ENCODE peak calls at places on chromosomes 1 and 21, in six cellular contexts. S is adrenal gland; C is AG04450; V is CD8-positive, alpha-beta T cell; M is neuronal stem cell; B is ovary. K is an unnamed sample. For H3K27me3, the result is how much of the 10 kb centered on the place peaks cover.

GRCh38 chr1:235545294-235545930 is 41.2 kb upstream of the B3GALNT2 start:
- DNase-seq in V (no peak), C (no peak), B (no peak), M (no peak), S (no peak), K (no peak)

GRCh38 chr1:86765073-86765472 is 60.7 kb downstream of the SH3GLB1 start:
- DNase-seq in B (no peak), S (no peak), V (no peak), C (no peak), M (no peak), K (no peak)

GRCh38 chr1:14565076-14565475 is 33.4 kb upstream of the KAZN start:
- DNase-seq in S (no peak), C (no peak), B (no peak), V (no peak), M (no peak), K (no peak)

GRCh38 chr21:36129219-36129618 is 5.7 kb upstream of the CBR3 start:
- DNase-seq in C (no peak), B (no peak), M (no peak), V (no peak), S (no peak), K (no peak)

GRCh38 chr1:156749429-156750118 is 1.9 kb downstream of the HDGF start:
- DNase-seq in M (no peak), V (no peak), B (no peak), S (no peak), C (no peak), K (no peak)

GRCh38 chr1:93164816-93165215 is 15.4 kb downstream of the TMED5 start:
- DNase-seq in C (no peak), V (no peak), B (no peak), M (no peak), S (no peak), K (no peak)

GRCh38 chr21:35171385-35171784 is 122.3 kb upstream of the RUNX1 start:
- DNase-seq in V (no peak), B (no peak), M (no peak), S (no peak), C (no peak), K (no peak)

GRCh38 chr1:42368096-42368795 is 12.3 kb upstream of the RIMKLA start:
- DNase-seq in B (no peak), S (no peak), C (no peak), V (no peak), M (no peak), K (no peak)

GRCh38 chr1:181317261-181317924 is 165.9 kb upstream of the CACNA1E start:
- DNase-seq in V (no peak), M (no peak), C (no peak), B (no peak), S (no peak), K (no peak)

GRCh38 chr21:24456358-24456757 is 1150.9 kb downstream of the MRPL39 start:
- DNase-seq in C (no peak), V (no peak), S (no peak), B (no peak), M (no peak), K (no peak)

GRCh38 chr1:204780682-204781081 is 90.0 kb upstream of the NFASC start:
- DNase-seq in B (no peak), M (no peak), S (no peak), V (no peak), C (no peak), K (no peak)

GRCh38 chr1:201499795-201500669 is 6.9 kb downstream of the CSRP1 start:
- DNase-seq in V (no peak), B (no peak), M (no peak), S (no peak), C (no peak), K (no peak)

GRCh38 chr21:45934570-45934969 is 47.0 kb upstream of the COL6A1 start:
- DNase-seq in C (no peak), B (no peak), S (no peak), V (no peak), M (no peak), K (no peak)

GRCh38 chr1:15028117-15028516 is 125.4 kb upstream of the TMEM51 start:
- DNase-seq in M (peak), C (peak), S (no peak), B (no peak), V (no peak), K (no peak)

GRCh38 chr1:37763791-37764741 is 854 bp downstream of the EPHA10 start:
- DNase-seq in S (peak), B (peak), M (peak), C (peak), V (no peak), K (peak)

GRCh38 chr1:33149453-33150190 is 32.2 kb downstream of the TRIM62 start:
- DNase-seq in V (no peak), S (no peak), M (no peak), C (no peak), B (no peak), K (no peak)

GRCh38 chr21:45622416-45623097 is 21.0 kb upstream of the PCBP3 start:
- DNase-seq in B (no peak), S (no peak), C (no peak), V (no peak), M (no peak), K (no peak)

GRCh38 chr1:159988006-159988405 is 34.0 kb upstream of the SLAMF9 start:
- DNase-seq in M (no peak), B (no peak), V (no peak), S (no peak), C (no peak), K (peak)

GRCh38 chr1:54069792-54070548 is 16.6 kb downstream of the TCEANC2 start:
- DNase-seq in B (no peak), V (no peak), M (peak), C (no peak), S (no peak), K (peak)

GRCh38 chr1:29708381-29708780 is 472.1 kb downstream of the PTPRU start:
- DNase-seq in S (no peak), B (no peak), M (no peak), V (no peak), C (no peak), K (peak)

GRCh38 chr1:29324771-29325351 is 88.5 kb downstream of the PTPRU start:
- DNase-seq in C (no peak), V (no peak), B (peak), M (peak), S (no peak), K (peak)

GRCh38 chr1:85074365-85074964 is 26.2 kb upstream of the MCOLN3 start:
- DNase-seq in S (no peak), B (no peak), M (no peak), V (no peak), C (no peak), K (no peak)

GRCh38 chr1:111201275-111202090 is 1.0 kb upstream of the DENND2D start:
- DNase-seq in S (no peak), V (no peak), C (no peak), M (no peak), B (no peak), K (peak)

GRCh38 chr1:46412853-46413595 is 18.9 kb downstream of the FAAH start:
- DNase-seq in B (no peak), C (no peak), V (no peak), M (no peak), S (peak), K (no peak)

GRCh38 chr1:179762241-179762640 is 19.1 kb downstream of the FAM163A start:
- DNase-seq in B (no peak), S (no peak), V (no peak), M (no peak), C (no peak), K (no peak)
- H3K27me3 ChIP-seq in B (under half), S (under half), V (under half), M (under half), C (under half), K (under half)

GRCh38 chr1:78132174-78132972 is 86.6 kb downstream of the GIPC2 start:
- DNase-seq in S (no peak), C (no peak), V (no peak), B (no peak), M (no peak), K (no peak)
- H3K27me3 ChIP-seq in S (under half), C (under half), V (under half), B (under half), M (under half), K (under half)

DNA sequence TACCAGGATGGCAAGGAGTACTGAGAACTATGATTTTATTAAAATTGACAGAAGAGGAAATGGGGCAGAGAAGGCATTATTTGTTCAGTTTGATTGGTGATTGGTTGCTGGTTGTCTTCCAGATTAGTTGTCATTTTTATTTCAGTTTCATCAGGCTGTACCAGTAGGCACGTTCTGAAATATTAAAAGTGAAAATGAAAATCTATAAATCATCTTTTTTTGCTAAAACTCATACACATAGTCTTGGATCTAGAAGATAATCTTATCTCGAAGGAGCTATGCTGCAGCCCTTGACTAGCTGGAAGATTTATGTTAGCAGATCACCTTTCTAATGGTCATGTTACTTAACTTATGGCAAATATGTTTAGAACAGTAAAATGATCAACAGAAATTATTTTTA is 29.0 kb downstream of the NEK7 start:
- DNase-seq in M (no peak), C (no peak), B (no peak), V (no peak), S (no peak), K (no peak)
- H3K27me3 ChIP-seq in M (under half), C (under half), B (under half), V (under half), S (under half), K (under half)

GRCh38 chr1:224980181-224980580 is 50.7 kb downstream of the DNAH14 start:
- DNase-seq in V (no peak), C (no peak), S (no peak), M (no peak), B (no peak), K (no peak)
- H3K27me3 ChIP-seq in V (under half), C (under half), S (under half), M (under half), B (under half), K (under half)